ENCODE peak calls at places on chromosomes 4 and X, in ten cellular contexts. Z is mammary epithelial cell, Y is foreskin fibroblast, V is GM13976, P is NB4, X is RWPE2, L is activated B cell treated with CpG ODN at 0.5 μM for 24 hours, A is endothelial cell of umbilical vein, Q is keratinocyte, J is GM12878. B is an unnamed sample.

GRCh38 chr4:683247-683897 is 5.6 kb downstream of the SLC49A3 start:
- DNase-seq in A (no peak), X (no peak), Y (no peak), Q (no peak), P (no peak), L (no peak), V (no peak), Z (no peak), J (no peak), B (no peak)

GRCh38 chr4:10011277-10011676 is 10.0 kb downstream of the SLC2A9 start:
- DNase-seq in X (no peak), P (no peak), L (no peak), Z (no peak), Y (no peak), V (no peak), Q (no peak), J (no peak), A (no peak), B (no peak)

GRCh38 chr4:122666527-122667245 is 45.8 kb upstream of the IL21 start:
- DNase-seq in Z (peak), X (no peak), Y (peak), J (no peak), Q (peak), L (no peak), V (no peak), P (no peak), A (peak), B (no peak)

GRCh38 chr4:99529218-99529617 is 18.4 kb downstream of the C4orf17 start:
- DNase-seq in V (no peak), A (no peak), J (no peak), P (no peak), Y (no peak), Q (no peak), X (no peak), Z (no peak), L (no peak), B (no peak)

GRCh38 chrX:139692506-139692849 is 15.5 kb downstream of the MCF2 start:
- DNase-seq in V (no peak), Q (no peak), J (no peak), L (no peak), P (no peak), A (no peak), X (no peak), Y (peak), Z (no peak), B (no peak)

GRCh38 chr4:15690020-15690809 is 8.6 kb downstream of the FAM200B start:
- DNase-seq in V (no peak), A (peak), P (peak), Z (peak), Q (peak), J (no peak), X (no peak), L (no peak), Y (peak), B (no peak)

GRCh38 chrX:150692837-150693781 is at the start of gene MTMR1:
- DNase-seq in P (peak), X (no peak), Y (peak), Q (no peak), J (no peak), A (peak), L (peak), V (peak), Z (no peak), B (peak)

GRCh38 chr4:185101354-185101890 is 41.6 kb upstream of the SLC25A4 start:
- DNase-seq in L (no peak), P (peak), Q (no peak), A (no peak), Y (peak), X (no peak), V (no peak), J (no peak), Z (no peak), B (no peak)

GRCh38 chr4:114636192-114636935 is 37.8 kb downstream of the UGT8 start:
- DNase-seq in Y (no peak), P (no peak), X (no peak), V (no peak), Q (no peak), L (no peak), A (no peak), Z (no peak), J (no peak), B (no peak)

GRCh38 chr4:132332932-132333722 is 816.0 kb upstream of the PCDH10 start:
- DNase-seq in Q (no peak), Z (peak), J (no peak), Y (peak), P (peak), X (no peak), V (no peak), A (peak), L (no peak), B (no peak)

GRCh38 chrX:68443155-68443868 is 10.0 kb upstream of the OPHN1 start:
- DNase-seq in A (peak), Z (peak), P (peak), Q (no peak), Y (peak), J (peak), X (no peak), L (no peak), V (no peak), B (no peak)

GRCh38 chrX:124018031-124018430 is 56.5 kb downstream of the STAG2 start:
- DNase-seq in A (peak), Z (no peak), V (peak), J (no peak), Y (peak), X (no peak), P (peak), Q (no peak), L (no peak), B (no peak)
- TF ChIP-seq CTCF in A (no peak), Z (peak), V (no peak), J (no peak), Y (no peak), X (no peak), P (no peak), Q (no peak), L (no peak), B (no peak)

GRCh38 chr4:139734875-139735380 is 69.3 kb downstream of the MGST2 start:
- DNase-seq in V (peak), Y (peak), J (no peak), Q (no peak), A (peak), L (peak), P (peak), X (no peak), Z (peak), B (peak)
- TF ChIP-seq CTCF in V (peak), Y (peak), J (peak), Q (peak), A (peak), L (no peak), P (peak), X (peak), Z (peak), B (peak)

GRCh38 chr4:157040380-157040779 is 35.6 kb upstream of the GLRB start:
- DNase-seq in L (no peak), J (no peak), Q (no peak), P (no peak), Z (no peak), A (no peak), Y (no peak), V (no peak), X (no peak), B (no peak)

GRCh38 chr4:157043131-157043530 is 32.8 kb upstream of the GLRB start:
- DNase-seq in A (peak), L (no peak), Y (peak), Z (peak), J (no peak), P (peak), X (no peak), V (no peak), Q (no peak), B (no peak)

GRCh38 chr4:157048248-157048647 is 27.7 kb upstream of the GLRB start:
- DNase-seq in Q (no peak), A (no peak), X (no peak), Z (no peak), P (no peak), V (no peak), Y (peak), L (no peak), J (no peak), B (no peak)

GRCh38 chr4:157050561-157050960 is 25.4 kb upstream of the GLRB start:
- DNase-seq in A (no peak), X (no peak), P (no peak), J (no peak), Y (no peak), V (no peak), Q (no peak), L (no peak), Z (no peak), B (no peak)

DNA sequence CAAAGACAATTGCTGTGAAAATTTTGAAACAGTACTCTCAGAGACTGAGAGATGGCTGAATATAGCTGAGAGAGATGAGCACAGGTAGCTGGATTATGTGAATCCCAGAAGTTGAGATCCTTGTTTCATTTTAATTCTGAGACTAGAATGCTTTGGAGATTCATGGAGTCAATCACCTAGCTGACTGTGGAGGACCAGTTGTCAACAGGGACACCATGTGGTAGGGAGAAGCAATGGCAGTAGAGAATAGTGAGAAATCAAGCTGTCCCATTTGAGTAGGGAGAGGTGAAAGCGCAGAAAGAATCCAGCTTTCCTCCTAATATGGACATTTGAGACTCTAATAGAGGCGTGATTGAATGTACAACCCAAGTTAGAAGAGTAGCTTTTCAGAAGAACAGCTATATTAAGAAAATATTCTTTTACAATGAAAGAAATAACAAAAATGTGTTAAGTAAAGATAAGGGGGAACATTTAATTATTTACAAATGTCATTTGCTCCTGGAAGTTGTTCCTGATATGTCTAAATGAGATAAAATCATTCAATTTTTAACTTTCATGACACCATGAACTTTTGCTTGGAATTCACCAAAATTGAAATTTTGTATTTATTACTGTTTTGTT is 30.3 kb upstream of the GLRB start:
- DNase-seq in X (no peak), Y (peak), Z (peak), V (peak), J (no peak), P (peak), Q (no peak), L (no peak), A (peak), B (peak)
- TF ChIP-seq CTCF in X (peak), Y (peak), Z (peak), V (peak), J (peak), P (peak), Q (peak), L (no peak), A (peak), B (peak)

DNA sequence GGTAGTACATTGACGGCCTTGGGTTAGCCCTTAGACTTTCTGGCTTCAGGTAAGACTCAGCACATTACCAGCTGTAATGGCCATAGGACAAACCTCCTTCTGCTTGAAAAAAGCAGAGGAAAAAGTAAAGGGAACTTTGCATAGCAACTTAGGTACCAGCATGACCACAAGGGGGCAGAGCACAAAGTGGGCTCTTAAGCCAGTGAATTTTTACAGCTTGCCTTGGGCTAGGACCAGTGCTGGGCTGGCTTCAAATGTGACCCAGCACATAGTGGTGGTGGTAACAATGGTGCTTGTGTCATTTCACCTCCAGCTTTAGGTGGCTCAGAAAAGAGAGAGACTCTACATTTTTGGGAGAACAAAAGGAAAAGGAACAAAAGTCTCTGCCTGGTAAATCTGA is 66.1 kb downstream of the KLHL4 start:
- DNase-seq in P (peak), V (no peak), J (no peak), A (peak), Y (no peak), X (no peak), Q (no peak), Z (peak), L (no peak), B (no peak)
- TF ChIP-seq CTCF in P (peak), V (peak), J (peak), A (peak), Y (no peak), X (peak), Q (peak), Z (peak), L (no peak), B (no peak)

DNA sequence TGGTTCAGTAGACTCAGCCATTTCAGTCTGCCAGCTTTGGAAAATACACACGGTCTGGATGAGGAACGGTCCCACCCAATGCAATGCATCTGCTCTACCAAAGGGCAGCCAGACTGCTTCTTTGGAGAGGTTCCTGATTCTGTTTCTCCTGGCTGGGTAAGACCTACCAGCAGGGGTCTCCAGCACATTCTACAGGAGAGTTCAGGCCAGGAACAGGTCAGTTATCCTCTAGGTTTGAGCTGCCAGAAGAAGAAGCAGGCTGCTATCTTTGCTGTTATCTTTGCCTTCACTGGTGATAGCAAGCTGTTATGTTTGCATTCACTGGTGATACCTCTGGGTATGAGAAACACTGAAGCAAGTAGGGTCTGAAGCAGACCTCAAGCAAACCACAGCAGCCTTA is 45.5 kb upstream of the PBDC1 start:
- DNase-seq in V (no peak), P (peak), J (no peak), Y (no peak), Q (no peak), A (no peak), L (no peak), X (no peak), Z (no peak), B (no peak)
- TF ChIP-seq CTCF in V (no peak), P (peak), J (no peak), Y (no peak), Q (no peak), A (no peak), L (no peak), X (no peak), Z (no peak), B (peak)

GRCh38 chrX:14344172-14344940 is 185.0 kb upstream of the GLRA2 start:
- DNase-seq in V (no peak), Y (no peak), Q (no peak), P (peak), X (no peak), Z (peak), J (no peak), A (no peak), L (no peak), B (no peak)
- TF ChIP-seq CTCF in V (no peak), Y (no peak), Q (no peak), P (no peak), X (no peak), Z (no peak), J (peak), A (no peak), L (no peak), B (no peak)

DNA sequence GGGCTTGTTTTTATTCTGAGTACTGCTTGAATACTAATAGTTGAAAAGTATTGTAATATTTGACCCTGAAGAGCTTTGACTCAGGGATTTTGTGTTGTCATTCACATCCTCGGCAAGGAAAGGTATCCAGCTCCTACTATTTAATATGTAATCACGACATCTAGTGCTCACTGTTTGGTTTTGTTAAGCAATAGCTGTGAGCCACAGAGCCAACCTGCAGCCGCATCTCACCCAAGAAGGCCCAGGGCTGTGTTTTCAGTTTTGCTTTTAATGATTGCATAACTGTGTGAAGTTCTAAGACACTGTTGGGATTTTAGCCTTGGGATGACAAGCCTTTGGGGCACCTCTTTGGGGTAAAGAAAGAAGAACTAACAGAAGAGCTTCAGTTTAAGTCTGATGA is 158.0 kb downstream of the RELL1 start:
- DNase-seq in X (no peak), V (no peak), J (no peak), P (peak), Q (no peak), L (no peak), A (no peak), Y (no peak), Z (peak), B (no peak)
- TF ChIP-seq CTCF in X (peak), V (no peak), J (no peak), P (no peak), Q (no peak), L (no peak), A (no peak), Y (no peak), Z (no peak), B (no peak)

GRCh38 chr4:5689065-5689464 is 19.3 kb downstream of the EVC2 start:
- DNase-seq in X (no peak), A (no peak), Y (no peak), L (no peak), J (no peak), Q (no peak), P (no peak), V (no peak), Z (no peak), B (no peak)
- TF ChIP-seq CTCF in X (no peak), A (no peak), Y (no peak), L (no peak), J (no peak), Q (no peak), P (no peak), V (no peak), Z (no peak), B (no peak)

GRCh38 chrX:27186671-27187070 is 276.5 kb downstream of the PPP4R3C start:
- DNase-seq in V (peak), J (peak), P (peak), X (no peak), A (peak), Q (no peak), L (no peak), Y (peak), Z (peak), B (peak)
- TF ChIP-seq CTCF in V (peak), J (peak), P (peak), X (peak), A (peak), Q (peak), L (peak), Y (peak), Z (peak), B (peak)